ENCODE peak calls at places on chromosomes 4 and X, in nine cellular contexts. One of them, this sample, is unnamed. For H3K27me3, the result is how much of the 10 kb centered on the place peaks cover.

GRCh38 chrX:109199726-109200125 is 282.2 kb downstream of the GUCY2F start:
- DNase-seq in fibroblast of lung: peak
- DNase-seq in adrenal gland: no peak
- DNase-seq in PC-3: no peak
- DNase-seq in uterus: no peak
- DNase-seq in K562: no peak
- DNase-seq in breast epithelium: no peak
- DNase-seq in IMR-90: no peak
- DNase-seq in pancreas: no peak
- DNase-seq in this sample: no peak

GRCh38 chr4:164464313-164464712 is 289.6 kb upstream of the SMIM31 start:
- DNase-seq in fibroblast of lung: no peak
- DNase-seq in adrenal gland: no peak
- DNase-seq in PC-3: no peak
- DNase-seq in uterus: no peak
- DNase-seq in K562: no peak
- DNase-seq in breast epithelium: no peak
- DNase-seq in IMR-90: no peak
- DNase-seq in pancreas: no peak
- DNase-seq in this sample: no peak

GRCh38 chr4:183636923-183637322 is 22.1 kb downstream of the RWDD4 start:
- DNase-seq in fibroblast of lung: peak
- DNase-seq in adrenal gland: peak
- DNase-seq in PC-3: peak
- DNase-seq in uterus: no peak
- DNase-seq in K562: no peak
- DNase-seq in breast epithelium: no peak
- DNase-seq in IMR-90: peak
- DNase-seq in pancreas: peak
- DNase-seq in this sample: no peak

GRCh38 chr4:183797445-183798248 is 107.5 kb upstream of the STOX2 start:
- DNase-seq in fibroblast of lung: peak
- DNase-seq in adrenal gland: no peak
- DNase-seq in PC-3: no peak
- DNase-seq in uterus: no peak
- DNase-seq in K562: no peak
- DNase-seq in breast epithelium: no peak
- DNase-seq in IMR-90: no peak
- DNase-seq in pancreas: peak
- DNase-seq in this sample: no peak

GRCh38 chr4:61204353-61204752 is 4.2 kb downstream of the ADGRL3 start:
- DNase-seq in fibroblast of lung: peak
- DNase-seq in adrenal gland: no peak
- DNase-seq in PC-3: peak
- DNase-seq in uterus: no peak
- DNase-seq in K562: no peak
- DNase-seq in breast epithelium: no peak
- DNase-seq in IMR-90: peak
- DNase-seq in pancreas: no peak
- DNase-seq in this sample: peak

GRCh38 chr4:182190306-182190705 is 52.9 kb upstream of the TENM3 start:
- DNase-seq in fibroblast of lung: peak
- DNase-seq in adrenal gland: no peak
- DNase-seq in PC-3: no peak
- DNase-seq in uterus: no peak
- DNase-seq in K562: no peak
- DNase-seq in breast epithelium: no peak
- DNase-seq in IMR-90: no peak
- DNase-seq in pancreas: no peak
- DNase-seq in this sample: no peak

GRCh38 chrX:105460366-105460765 is 239.9 kb upstream of the TEX13A start:
- DNase-seq in fibroblast of lung: peak
- DNase-seq in adrenal gland: no peak
- DNase-seq in PC-3: peak
- DNase-seq in uterus: no peak
- DNase-seq in K562: no peak
- DNase-seq in breast epithelium: no peak
- DNase-seq in IMR-90: no peak
- DNase-seq in pancreas: no peak
- DNase-seq in this sample: no peak

GRCh38 chrX:63754141-63754859 is 30.7 kb downstream of the ARHGEF9 start:
- DNase-seq in fibroblast of lung: peak
- DNase-seq in adrenal gland: no peak
- DNase-seq in PC-3: no peak
- DNase-seq in uterus: no peak
- DNase-seq in K562: no peak
- DNase-seq in breast epithelium: no peak
- DNase-seq in IMR-90: peak
- DNase-seq in pancreas: no peak
- DNase-seq in this sample: no peak

GRCh38 chrX:124045109-124045508 is 83.6 kb downstream of the STAG2 start:
- DNase-seq in fibroblast of lung: no peak
- DNase-seq in adrenal gland: no peak
- DNase-seq in PC-3: no peak
- DNase-seq in uterus: no peak
- DNase-seq in K562: no peak
- DNase-seq in breast epithelium: no peak
- DNase-seq in IMR-90: peak
- DNase-seq in pancreas: no peak
- DNase-seq in this sample: no peak

GRCh38 chr4:90419124-90419711 is 292.0 kb downstream of the CCSER1 start:
- DNase-seq in fibroblast of lung: peak
- DNase-seq in adrenal gland: no peak
- DNase-seq in PC-3: peak
- DNase-seq in uterus: no peak
- DNase-seq in K562: no peak
- DNase-seq in breast epithelium: no peak
- DNase-seq in IMR-90: peak
- DNase-seq in pancreas: no peak
- DNase-seq in this sample: peak

GRCh38 chr4:7206385-7206784 is 14.0 kb downstream of the SORCS2 start:
- DNase-seq in fibroblast of lung: peak
- DNase-seq in adrenal gland: no peak
- DNase-seq in PC-3: peak
- DNase-seq in uterus: peak
- DNase-seq in K562: peak
- DNase-seq in breast epithelium: no peak
- DNase-seq in IMR-90: peak
- DNase-seq in pancreas: no peak
- DNase-seq in this sample: peak

GRCh38 chr4:7204656-7205387 is 12.5 kb downstream of the SORCS2 start:
- DNase-seq in fibroblast of lung: no peak
- DNase-seq in adrenal gland: no peak
- DNase-seq in PC-3: no peak
- DNase-seq in uterus: no peak
- DNase-seq in K562: no peak
- DNase-seq in breast epithelium: no peak
- DNase-seq in IMR-90: no peak
- DNase-seq in pancreas: no peak
- DNase-seq in this sample: no peak

GRCh38 chr4:7208509-7209451 is 16.4 kb downstream of the SORCS2 start:
- DNase-seq in fibroblast of lung: no peak
- DNase-seq in adrenal gland: no peak
- DNase-seq in PC-3: no peak
- DNase-seq in uterus: no peak
- DNase-seq in K562: no peak
- DNase-seq in breast epithelium: no peak
- DNase-seq in IMR-90: no peak
- DNase-seq in pancreas: no peak
- DNase-seq in this sample: no peak

GRCh38 chr4:7207791-7208231 is 15.5 kb downstream of the SORCS2 start:
- DNase-seq in fibroblast of lung: peak
- DNase-seq in adrenal gland: no peak
- DNase-seq in PC-3: no peak
- DNase-seq in uterus: peak
- DNase-seq in K562: no peak
- DNase-seq in breast epithelium: no peak
- DNase-seq in IMR-90: no peak
- DNase-seq in pancreas: no peak
- DNase-seq in this sample: no peak

DNA sequence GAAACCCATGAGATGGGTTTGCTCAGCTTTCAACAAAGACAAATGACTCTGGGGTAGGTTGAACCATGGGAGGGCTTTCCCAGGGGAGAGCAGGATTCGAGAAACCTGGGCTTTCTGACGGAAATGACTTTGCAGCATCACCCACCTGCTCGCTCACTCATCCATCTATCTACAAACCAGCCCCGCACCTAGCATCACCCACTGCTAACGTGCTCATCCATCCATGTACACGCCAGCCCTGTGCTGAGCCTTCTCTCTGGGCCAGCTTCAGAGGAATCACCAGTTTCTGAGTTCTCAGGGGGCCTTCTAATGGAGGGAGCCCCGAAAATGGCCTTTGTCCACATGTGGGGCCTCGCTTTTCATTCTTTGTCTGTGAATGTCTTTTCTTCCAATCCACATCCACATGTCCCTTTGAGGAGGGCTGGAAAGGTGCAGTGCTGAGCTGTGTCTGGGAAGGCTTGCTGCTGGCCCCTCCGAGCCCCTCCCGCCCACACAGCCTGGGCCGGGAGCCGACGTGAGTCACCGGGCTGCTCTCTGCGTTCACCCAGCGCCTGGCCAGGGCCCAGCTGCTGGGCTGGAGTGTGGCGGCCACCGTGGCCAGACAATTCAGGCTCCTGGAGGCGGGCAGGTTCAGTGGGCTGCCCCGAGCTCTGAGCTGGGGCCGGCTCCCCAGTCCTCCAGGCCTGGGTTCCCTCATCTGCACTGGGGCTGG is 14.7 kb downstream of the SORCS2 start:
- DNase-seq in fibroblast of lung: peak
- DNase-seq in adrenal gland: peak
- DNase-seq in PC-3: peak
- DNase-seq in uterus: peak
- DNase-seq in K562: peak
- DNase-seq in breast epithelium: no peak
- DNase-seq in IMR-90: peak
- DNase-seq in pancreas: peak
- DNase-seq in this sample: peak
- H3K4me3 ChIP-seq in fibroblast of lung: no peak
- H3K4me3 ChIP-seq in adrenal gland: no peak
- H3K4me3 ChIP-seq in PC-3: no peak
- H3K4me3 ChIP-seq in uterus: no peak
- H3K4me3 ChIP-seq in K562: no peak
- H3K4me3 ChIP-seq in breast epithelium: no peak
- H3K4me3 ChIP-seq in IMR-90: no peak
- H3K4me3 ChIP-seq in pancreas: no peak
- H3K4me3 ChIP-seq in this sample: no peak

GRCh38 chrX:12128017-12128416 is 10.3 kb upstream of the FRMPD4 start:
- DNase-seq in fibroblast of lung: no peak
- DNase-seq in adrenal gland: no peak
- DNase-seq in PC-3: no peak
- DNase-seq in uterus: no peak
- DNase-seq in K562: no peak
- DNase-seq in breast epithelium: no peak
- DNase-seq in IMR-90: no peak
- DNase-seq in pancreas: no peak
- DNase-seq in this sample: no peak
- H3K27me3 ChIP-seq in fibroblast of lung: under half
- H3K27me3 ChIP-seq in adrenal gland: under half
- H3K27me3 ChIP-seq in PC-3: under half
- H3K27me3 ChIP-seq in uterus: under half
- H3K27me3 ChIP-seq in K562: under half
- H3K27me3 ChIP-seq in breast epithelium: under half
- H3K27me3 ChIP-seq in IMR-90: under half
- H3K27me3 ChIP-seq in pancreas: under half
- H3K27me3 ChIP-seq in this sample: under half

DNA sequence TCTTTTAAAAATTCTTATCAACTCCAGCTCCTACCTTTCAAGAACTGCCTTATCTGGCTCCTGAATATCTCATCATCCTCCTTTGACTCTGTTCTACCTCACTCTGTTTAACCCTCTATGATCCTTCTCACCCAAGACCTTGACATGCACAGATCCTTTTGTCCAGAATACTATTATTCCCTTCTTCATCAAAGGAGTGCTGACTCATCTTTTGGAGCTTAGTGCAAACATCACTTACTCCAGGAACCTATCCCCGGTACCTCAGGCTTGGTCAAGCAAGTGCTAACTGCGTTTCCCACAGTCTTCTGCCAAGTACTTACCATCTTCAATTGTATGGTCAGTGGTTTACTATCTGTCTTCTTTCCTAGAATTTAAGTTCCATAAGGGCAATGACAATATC is 96.0 kb downstream of the PAPSS1 start:
- DNase-seq in fibroblast of lung: no peak
- DNase-seq in adrenal gland: no peak
- DNase-seq in PC-3: no peak
- DNase-seq in uterus: no peak
- DNase-seq in K562: no peak
- DNase-seq in breast epithelium: no peak
- DNase-seq in IMR-90: no peak
- DNase-seq in pancreas: no peak
- DNase-seq in this sample: no peak
- H3K4me3 ChIP-seq in fibroblast of lung: no peak
- H3K4me3 ChIP-seq in adrenal gland: no peak
- H3K4me3 ChIP-seq in PC-3: no peak
- H3K4me3 ChIP-seq in uterus: no peak
- H3K4me3 ChIP-seq in K562: no peak
- H3K4me3 ChIP-seq in breast epithelium: no peak
- H3K4me3 ChIP-seq in IMR-90: no peak
- H3K4me3 ChIP-seq in pancreas: no peak
- H3K4me3 ChIP-seq in this sample: no peak

DNA sequence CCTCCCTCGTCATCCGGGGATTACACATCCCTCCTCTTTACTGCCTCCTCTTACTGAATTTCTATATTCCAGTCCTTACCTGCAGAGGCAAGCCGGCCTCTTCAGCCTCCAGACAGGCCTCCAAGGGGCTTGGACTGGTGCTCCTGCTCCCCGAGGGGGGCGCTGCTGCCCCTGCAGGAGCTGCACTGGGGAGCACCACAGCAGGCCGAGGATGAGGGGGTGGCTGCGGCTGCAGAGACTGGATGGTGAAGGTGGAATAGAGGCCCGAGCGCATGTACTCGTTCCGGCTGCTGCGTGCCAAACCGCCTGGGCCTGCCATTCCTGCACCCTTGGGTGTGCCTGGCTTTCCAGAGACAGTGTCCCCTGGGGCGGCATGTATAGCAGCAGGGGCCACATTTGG is 9.1 kb upstream of the CFP start:
- DNase-seq in fibroblast of lung: no peak
- DNase-seq in adrenal gland: no peak
- DNase-seq in PC-3: no peak
- DNase-seq in uterus: no peak
- DNase-seq in K562: no peak
- DNase-seq in breast epithelium: no peak
- DNase-seq in IMR-90: no peak
- DNase-seq in pancreas: no peak
- DNase-seq in this sample: no peak
- H3K27me3 ChIP-seq in fibroblast of lung: under half
- H3K27me3 ChIP-seq in adrenal gland: under half
- H3K27me3 ChIP-seq in PC-3: under half
- H3K27me3 ChIP-seq in uterus: under half
- H3K27me3 ChIP-seq in K562: under half
- H3K27me3 ChIP-seq in breast epithelium: under half
- H3K27me3 ChIP-seq in IMR-90: under half
- H3K27me3 ChIP-seq in pancreas: under half
- H3K27me3 ChIP-seq in this sample: under half

GRCh38 chrX:134375691-134376090 is 84.3 kb upstream of the HPRT1 start:
- DNase-seq in fibroblast of lung: no peak
- DNase-seq in adrenal gland: no peak
- DNase-seq in PC-3: no peak
- DNase-seq in uterus: no peak
- DNase-seq in K562: no peak
- DNase-seq in breast epithelium: no peak
- DNase-seq in IMR-90: no peak
- DNase-seq in pancreas: no peak
- DNase-seq in this sample: no peak
- H3K4me3 ChIP-seq in fibroblast of lung: peak
- H3K4me3 ChIP-seq in adrenal gland: no peak
- H3K4me3 ChIP-seq in PC-3: peak
- H3K4me3 ChIP-seq in uterus: no peak
- H3K4me3 ChIP-seq in K562: peak
- H3K4me3 ChIP-seq in breast epithelium: no peak
- H3K4me3 ChIP-seq in IMR-90: no peak
- H3K4me3 ChIP-seq in pancreas: no peak
- H3K4me3 ChIP-seq in this sample: no peak

GRCh38 chr4:1412376-1413220 is 6.4 kb upstream of the NKX1-1 start:
- DNase-seq in fibroblast of lung: no peak
- DNase-seq in adrenal gland: no peak
- DNase-seq in PC-3: no peak
- DNase-seq in uterus: no peak
- DNase-seq in K562: no peak
- DNase-seq in breast epithelium: peak
- DNase-seq in IMR-90: no peak
- DNase-seq in pancreas: no peak
- DNase-seq in this sample: no peak
- H3K27me3 ChIP-seq in fibroblast of lung: under half
- H3K27me3 ChIP-seq in adrenal gland: half or more
- H3K27me3 ChIP-seq in PC-3: under half
- H3K27me3 ChIP-seq in uterus: half or more
- H3K27me3 ChIP-seq in K562: under half
- H3K27me3 ChIP-seq in breast epithelium: under half
- H3K27me3 ChIP-seq in IMR-90: half or more
- H3K27me3 ChIP-seq in pancreas: under half
- H3K27me3 ChIP-seq in this sample: half or more

This sample was measured in kidney epithelial cell.